ENCODE peak calls at places on chromosomes 6 and 20, in seven cellular contexts. X is cardiac muscle cell, R is GM23338, E is epithelial cell of esophagus, Y is hepatocyte, N is left ventricle myocardium inferior, O is fibroblast of lung. F is an unnamed sample.

GRCh38 chr6:26043389-26044139 is 43.7 kb upstream of the HFE start:
- DNase-seq in X (peak; percentile 98), R (peak; percentile 57), E (peak; percentile 96), Y (no peak), N (peak; percentile 34), O (peak; percentile 99), F (peak; percentile 67)

GRCh38 chr6:4714961-4715501 is 61.2 kb upstream of the CDYL start:
- DNase-seq in X (no peak), R (no peak), E (peak; percentile 78), Y (peak; percentile 12), N (no peak), O (no peak), F (no peak)

GRCh38 chr20:53194891-53195290 is 222.7 kb downstream of the TSHZ2 start:
- DNase-seq in X (no peak), R (no peak), E (no peak), Y (no peak), N (no peak), O (no peak), F (no peak)

GRCh38 chr20:14879020-14879697 is 541.7 kb upstream of the FLRT3 start:
- DNase-seq in X (peak; percentile 18), R (no peak), E (peak; percentile 95), Y (peak; percentile 13), N (no peak), O (peak; percentile 70), F (no peak)

GRCh38 chr6:106746660-106747059 is 117.3 kb downstream of the QRSL1 start:
- DNase-seq in X (peak; percentile 37), R (no peak), E (peak; percentile 100), Y (peak; percentile 60), N (no peak), O (peak; percentile 1), F (no peak)

GRCh38 chr20:14775778-14776177 is 438.4 kb upstream of the FLRT3 start:
- DNase-seq in X (peak; percentile 35), R (no peak), E (peak; percentile 99), Y (peak; percentile 71), N (no peak), O (peak; percentile 7), F (no peak)

GRCh38 chr6:144362042-144363018 is 77.2 kb downstream of the UTRN start:
- DNase-seq in X (no peak), R (no peak), E (no peak), Y (no peak), N (peak; percentile 36), O (peak; percentile 63), F (no peak)

GRCh38 chr6:67887419-67887746 is 747.7 kb upstream of the ADGRB3 start:
- DNase-seq in X (no peak), R (no peak), E (no peak), Y (no peak), N (no peak), O (no peak), F (no peak)

GRCh38 chr6:69696273-69696672 is 100.5 kb downstream of the LMBRD1 start:
- DNase-seq in X (no peak), R (no peak), E (peak; percentile 4), Y (no peak), N (no peak), O (no peak), F (no peak)

GRCh38 chr20:30921286-30922071 is 336.0 kb upstream of the DEFB115 start:
- DNase-seq in X (no peak), R (peak; percentile 38), E (no peak), Y (no peak), N (no peak), O (no peak), F (no peak)

GRCh38 chr20:43727980-43728590 is 1.3 kb upstream of the GTSF1L start:
- DNase-seq in X (no peak), R (no peak), E (no peak), Y (no peak), N (no peak), O (peak; percentile 37), F (no peak)

GRCh38 chr6:52551483-52552277 is 25.2 kb downstream of the TRAM2 start:
- DNase-seq in X (peak; percentile 80), R (peak; percentile 58), E (peak; percentile 74), Y (peak; percentile 60), N (peak; percentile 58), O (peak; percentile 80), F (no peak)

GRCh38 chr6:45423111-45423900 is 45.6 kb upstream of the SUPT3H start:
- DNase-seq in X (peak; percentile 45), R (peak; percentile 66), E (peak; percentile 14), Y (peak; percentile 28), N (peak; percentile 30), O (no peak), F (peak; percentile 48)

GRCh38 chr6:501891-502601 is 110.5 kb downstream of the IRF4 start:
- DNase-seq in X (no peak), R (no peak), E (no peak), Y (no peak), N (no peak), O (peak; percentile 15), F (no peak)

GRCh38 chr6:112332274-112332673 is 14.9 kb upstream of the RFPL4B start:
- DNase-seq in X (no peak), R (no peak), E (peak; percentile 81), Y (no peak), N (no peak), O (peak; percentile 44), F (no peak)

GRCh38 chr20:6489361-6490154 is 277.9 kb upstream of the BMP2 start:
- DNase-seq in X (no peak), R (no peak), E (peak; percentile 83), Y (peak; percentile 78), N (no peak), O (peak; percentile 89), F (no peak)

GRCh38 chr6:101539510-101540245 is 146.2 kb downstream of the GRIK2 start:
- DNase-seq in X (peak; percentile 65), R (no peak), E (peak; percentile 13), Y (no peak), N (no peak), O (peak; percentile 25), F (no peak)

GRCh38 chr6:41039060-41039998 is at the start of gene UNC5CL:
- DNase-seq in X (peak; percentile 30), R (peak; percentile 88), E (peak; percentile 72), Y (peak; percentile 83), N (no peak), O (peak; percentile 15), F (no peak)

GRCh38 chr6:144939926-144940325 is 654.8 kb downstream of the UTRN start:
- DNase-seq in X (no peak), R (no peak), E (peak; percentile 15), Y (no peak), N (no peak), O (no peak), F (no peak)

GRCh38 chr6:40988634-40989033 is 50.4 kb downstream of the UNC5CL start:
- DNase-seq in X (no peak), R (no peak), E (peak; percentile 13), Y (no peak), N (no peak), O (no peak), F (no peak)

GRCh38 chr20:63668351-63668750 is 10.2 kb downstream of the RTEL1 start:
- DNase-seq in X (no peak), R (no peak), E (no peak), Y (no peak), N (no peak), O (no peak), F (no peak)

GRCh38 chr6:133764011-133764812 is 124.7 kb upstream of the TCF21 start:
- DNase-seq in X (peak; percentile 81), R (peak; percentile 29), E (peak; percentile 24), Y (no peak), N (no peak), O (peak; percentile 81), F (no peak)

GRCh38 chr20:19094959-19095541 is 117.4 kb upstream of the SLC24A3 start:
- DNase-seq in X (no peak), R (no peak), E (no peak), Y (no peak), N (no peak), O (no peak), F (no peak)

GRCh38 chr6:158666637-158667359 is 16.9 kb downstream of the SYTL3 start:
- DNase-seq in X (peak; percentile 89), R (no peak), E (peak; percentile 75), Y (no peak), N (no peak), O (peak; percentile 89), F (peak; percentile 79)

GRCh38 chr6:25900843-25901242 is 26.8 kb upstream of the SLC17A3 start:
- DNase-seq in X (no peak), R (no peak), E (no peak), Y (no peak), N (no peak), O (no peak), F (no peak)

DNA sequence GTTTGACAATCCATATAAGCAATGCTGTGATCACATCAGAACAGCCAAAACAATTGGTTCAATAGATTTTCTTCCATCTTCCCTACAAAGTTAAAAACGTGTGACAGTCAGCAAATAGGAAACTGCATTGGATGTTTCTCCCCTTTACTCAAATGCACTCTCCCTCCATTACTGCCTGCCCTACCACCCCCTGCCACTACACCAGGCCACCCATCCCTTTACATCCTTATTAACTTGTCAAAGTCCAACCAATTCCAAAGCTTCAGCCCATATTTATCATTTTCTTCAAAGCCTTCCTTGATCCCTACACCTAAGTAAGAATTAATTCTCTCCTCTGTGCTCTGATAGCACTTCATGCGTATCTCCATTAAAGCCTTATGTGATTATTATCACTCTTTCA is 41.9 kb downstream of the THEMIS start:
- DNase-seq in X (no peak), R (peak; percentile 11), E (no peak), Y (no peak), N (no peak), O (no peak), F (no peak)
- TF ChIP-seq CTCF in X (no peak), R (no peak), E (no peak), Y (no peak), N (no peak), O (no peak), F (no peak)

GRCh38 chr6:109455502-109456282 is at the start of gene MICAL1:
- DNase-seq in X (peak; percentile 60), R (peak; percentile 72), E (peak; percentile 56), Y (peak; percentile 84), N (peak; percentile 73), O (peak; percentile 53), F (peak; percentile 83)
- TF ChIP-seq CTCF in X (peak; percentile 29), R (no peak), E (no peak), Y (peak; percentile 26), N (peak; percentile 56), O (peak; percentile 27), F (peak; percentile 35)

GRCh38 chr6:163261361-163261760 is 153.2 kb upstream of the QKI start:
- DNase-seq in X (no peak), R (no peak), E (no peak), Y (no peak), N (no peak), O (no peak), F (no peak)

GRCh38 chr6:163263196-163263595 is 151.3 kb upstream of the QKI start:
- DNase-seq in X (peak; percentile 37), R (no peak), E (no peak), Y (no peak), N (peak; percentile 43), O (no peak), F (no peak)

GRCh38 chr6:163262080-163262479 is 152.4 kb upstream of the QKI start:
- DNase-seq in X (no peak), R (no peak), E (no peak), Y (no peak), N (no peak), O (no peak), F (no peak)

GRCh38 chr6:163263998-163264661 is 150.4 kb upstream of the QKI start:
- DNase-seq in X (no peak), R (no peak), E (no peak), Y (no peak), N (peak; percentile 47), O (no peak), F (no peak)

GRCh38 chr6:163264662-163265035 is 149.9 kb upstream of the QKI start:
- DNase-seq in X (no peak), R (no peak), E (no peak), Y (no peak), N (no peak), O (no peak), F (no peak)
- TF ChIP-seq CTCF in X (no peak), R (no peak), E (no peak), Y (no peak), N (no peak), O (no peak), F (no peak)

GRCh38 chr6:33211666-33212422 is 3.5 kb downstream of the RING1 start:
- DNase-seq in X (no peak), R (peak; percentile 82), E (no peak), Y (no peak), N (no peak), O (no peak), F (no peak)
- TF ChIP-seq CTCF in X (no peak), R (peak; percentile 71), E (no peak), Y (no peak), N (no peak), O (no peak), F (no peak)